ENCODE peak calls at places on chromosomes 13 and 19, in nine cellular contexts. I is GM10248; G is SK-N-SH; D is activated CD4-positive, alpha-beta T cell treated with anti-CD3 and anti-CD28 coated beads, Interleukin-2, amount 10 ng/mL, durations not matched to agents 7 days and 5 days; X is cardiac fibroblast; N is occipital lobe; Z is neural crest cell; T is WTC11; J is GM03348. L is an unnamed sample.

GRCh38 chr13:113970810-113971470 is 2.9 kb downstream of the C13orf46 start:
- DNase-seq in I (no peak), G (no peak), D (no peak), X (peak), N (no peak), Z (no peak), T (peak), J (no peak), L (peak)

GRCh38 chr19:35879770-35880317 is 11.5 kb downstream of the APLP1 start:
- DNase-seq in I (peak), G (peak), D (peak), X (peak), N (peak), Z (peak), T (peak), J (peak), L (peak)

GRCh38 chr19:57099199-57099661 is 20.6 kb upstream of the USP29 start:
- DNase-seq in I (peak), G (peak), D (peak), X (peak), N (peak), Z (peak), T (peak), J (peak), L (peak)

GRCh38 chr13:76885203-76886004 is 801 bp downstream of the KCTD12 start:
- DNase-seq in I (peak), G (peak), D (peak), X (peak), N (peak), Z (peak), T (peak), J (peak), L (peak)

GRCh38 chr13:75357576-75358295 is 124.2 kb downstream of the TBC1D4 start:
- DNase-seq in I (peak), G (peak), D (peak), X (peak), N (no peak), Z (peak), T (peak), J (peak), L (peak)

GRCh38 chr19:15812059-15812722 is 3.3 kb downstream of the OR10H1 start:
- DNase-seq in I (no peak), G (no peak), D (peak), X (no peak), N (no peak), Z (no peak), T (no peak), J (no peak), L (no peak)

GRCh38 chr13:59452189-59452588 is 711.5 kb downstream of the DIAPH3 start:
- DNase-seq in I (no peak), G (no peak), D (no peak), X (no peak), N (no peak), Z (no peak), T (no peak), J (no peak), L (no peak)

GRCh38 chr13:29674532-29674931 is 79.0 kb upstream of the SLC7A1 start:
- DNase-seq in I (no peak), G (no peak), D (no peak), X (no peak), N (no peak), Z (no peak), T (no peak), J (peak), L (no peak)

GRCh38 chr13:112248406-112248760 is 127.8 kb upstream of the SPACA7 start:
- DNase-seq in I (no peak), G (no peak), D (no peak), X (no peak), N (no peak), Z (no peak), T (no peak), J (no peak), L (peak)

GRCh38 chr13:59343993-59344780 is 819.5 kb downstream of the DIAPH3 start:
- DNase-seq in I (no peak), G (peak), D (no peak), X (no peak), N (no peak), Z (no peak), T (no peak), J (no peak), L (no peak)

GRCh38 chr19:1931445-1931844 is 9.5 kb upstream of the CSNK1G2 start:
- DNase-seq in I (no peak), G (no peak), D (no peak), X (no peak), N (no peak), Z (no peak), T (no peak), J (no peak), L (no peak)

GRCh38 chr19:8611890-8612806 is 1.6 kb upstream of the ADAMTS10 start:
- DNase-seq in I (no peak), G (no peak), D (no peak), X (peak), N (no peak), Z (no peak), T (peak), J (peak), L (no peak)

GRCh38 chr19:46487802-46488445 is 7.7 kb downstream of the PNMA8B start:
- DNase-seq in I (peak), G (peak), D (peak), X (peak), N (peak), Z (peak), T (peak), J (peak), L (peak)

GRCh38 chr13:37868691-37869505 is 674 bp downstream of the TRPC4 start:
- DNase-seq in I (peak), G (no peak), D (no peak), X (peak), N (no peak), Z (peak), T (peak), J (peak), L (no peak)

GRCh38 chr13:26500618-26501320 is 56.7 kb upstream of the WASF3 start:
- DNase-seq in I (no peak), G (no peak), D (no peak), X (no peak), N (no peak), Z (no peak), T (no peak), J (no peak), L (no peak)

GRCh38 chr19:40756502-40757110 is 5.6 kb downstream of the SNRPA start:
- DNase-seq in I (no peak), G (no peak), D (no peak), X (no peak), N (no peak), Z (no peak), T (no peak), J (no peak), L (no peak)

GRCh38 chr13:50685491-50685890 is 158.0 kb downstream of the DLEU7 start:
- DNase-seq in I (no peak), G (no peak), D (no peak), X (peak), N (peak), Z (no peak), T (no peak), J (no peak), L (no peak)

GRCh38 chr19:2779121-2779740 is 3.8 kb downstream of the SGTA start:
- DNase-seq in I (no peak), G (no peak), D (no peak), X (no peak), N (no peak), Z (no peak), T (no peak), J (no peak), L (no peak)

GRCh38 chr13:114113961-114114360 is 18.5 kb downstream of the RASA3 start:
- DNase-seq in I (no peak), G (no peak), D (no peak), X (no peak), N (no peak), Z (no peak), T (no peak), J (no peak), L (peak)

GRCh38 chr13:100542546-100543156 is 45.9 kb downstream of the GGACT start:
- DNase-seq in I (peak), G (no peak), D (peak), X (peak), N (no peak), Z (no peak), T (no peak), J (peak), L (no peak)

GRCh38 chr13:95002968-95003813 is 290.8 kb upstream of the SOX21 start:
- DNase-seq in I (no peak), G (peak), D (no peak), X (no peak), N (no peak), Z (no peak), T (peak), J (peak), L (no peak)

GRCh38 chr19:16739546-16739945 is 19.9 kb downstream of the NWD1 start:
- DNase-seq in I (no peak), G (no peak), D (no peak), X (no peak), N (no peak), Z (no peak), T (peak), J (no peak), L (no peak)

GRCh38 chr13:28344163-28344562 is 150.8 kb downstream of the FLT1 start:
- DNase-seq in I (no peak), G (no peak), D (no peak), X (no peak), N (no peak), Z (no peak), T (no peak), J (no peak), L (no peak)

GRCh38 chr19:30046522-30046921 is 104.5 kb downstream of the URI1 start:
- DNase-seq in I (no peak), G (peak), D (no peak), X (no peak), N (no peak), Z (no peak), T (no peak), J (no peak), L (no peak)

GRCh38 chr13:114027826-114028225 is 54.0 kb upstream of the C13orf46 start:
- DNase-seq in I (no peak), G (no peak), D (no peak), X (no peak), N (no peak), Z (no peak), T (no peak), J (no peak), L (no peak)

GRCh38 chr19:54653181-54653809 is 9.5 kb upstream of the LILRB4 start:
- DNase-seq in I (peak), G (peak), D (no peak), X (peak), N (no peak), Z (no peak), T (no peak), J (peak), L (no peak)

GRCh38 chr13:29858231-29858630 is 7.8 kb upstream of the UBL3 start:
- DNase-seq in I (no peak), G (no peak), D (no peak), X (no peak), N (no peak), Z (no peak), T (no peak), J (no peak), L (no peak)

GRCh38 chr13:35747594-35747993 is 271.1 kb upstream of the MAB21L1 start:
- DNase-seq in I (no peak), G (no peak), D (no peak), X (peak), N (no peak), Z (no peak), T (no peak), J (no peak), L (no peak)

GRCh38 chr13:99214691-99215090 is 14.0 kb downstream of the UBAC2 start:
- DNase-seq in I (no peak), G (no peak), D (no peak), X (no peak), N (no peak), Z (no peak), T (no peak), J (no peak), L (no peak)

GRCh38 chr19:18173572-18174294 is at the start of gene IFI30:
- DNase-seq in I (peak), G (peak), D (peak), X (peak), N (no peak), Z (no peak), T (peak), J (peak), L (peak)

GRCh38 chr19:47653856-47654255 is 44.9 kb downstream of the BICRA start:
- DNase-seq in I (no peak), G (no peak), D (no peak), X (no peak), N (no peak), Z (no peak), T (no peak), J (no peak), L (no peak)

GRCh38 chr19:5103061-5103701 is 134.3 kb downstream of the KDM4B start:
- DNase-seq in I (no peak), G (peak), D (no peak), X (peak), N (no peak), Z (no peak), T (no peak), J (peak), L (no peak)

GRCh38 chr13:66567899-66568612 is 662.1 kb downstream of the PCDH9 start:
- DNase-seq in I (no peak), G (no peak), D (no peak), X (no peak), N (no peak), Z (no peak), T (no peak), J (no peak), L (no peak)

L was measured in upper lobe of right lung.